ENCODE peak calls at places on chromosomes 6 and 20, in seven cellular contexts. J is colonic mucosa; C is CD4-positive, CD25-positive, alpha-beta regulatory T cell; H is ascending aorta; Q is AG04450; P is upper lobe of right lung; T is CD8-positive, alpha-beta memory T cell. V is an unnamed sample.

GRCh38 chr6:105493776-105494175 is 90.9 kb upstream of the PREP start:
- DNase-seq in Q (no peak), T (no peak), J (no peak), H (no peak), P (no peak), C (no peak), V (no peak)

GRCh38 chr6:26031151-26031594 is 56.1 kb upstream of the HFE start:
- DNase-seq in C (no peak), T (no peak), J (no peak), H (no peak), P (no peak), Q (no peak), V (no peak)

GRCh38 chr20:10671221-10671849 is 2.5 kb downstream of the JAG1 start:
- DNase-seq in H (peak; percentile 93), C (no peak), T (no peak), J (peak; percentile 87), P (peak; percentile 89), Q (peak; percentile 90), V (peak; percentile 89)

GRCh38 chr6:75479712-75480111 is 13.9 kb downstream of the FILIP1 start:
- DNase-seq in T (no peak), H (no peak), J (no peak), C (no peak), Q (no peak), P (no peak), V (no peak)

GRCh38 chr6:129542705-129543104 is 167.3 kb downstream of the ARHGAP18 start:
- DNase-seq in Q (no peak), J (no peak), H (no peak), T (no peak), P (no peak), C (no peak), V (no peak)

GRCh38 chr6:797479-798077 is 104.6 kb upstream of the EXOC2 start:
- DNase-seq in J (peak; percentile 60), T (no peak), H (no peak), C (peak; percentile 3), Q (peak; percentile 21), P (no peak), V (no peak)

GRCh38 chr6:87498048-87498447 is 25.3 kb downstream of the SLC35A1 start:
- DNase-seq in P (no peak), T (no peak), J (no peak), H (no peak), C (no peak), Q (no peak), V (no peak)

GRCh38 chr20:41058007-41058673 is 29.5 kb downstream of the TOP1 start:
- DNase-seq in T (no peak), J (no peak), C (no peak), P (no peak), H (no peak), Q (no peak), V (peak; percentile 45)

GRCh38 chr20:32329817-32330554 is 28.1 kb upstream of the ASXL1 start:
- DNase-seq in H (no peak), T (no peak), J (no peak), Q (no peak), C (no peak), P (no peak), V (no peak)

GRCh38 chr6:14212020-14212419 is 94.4 kb downstream of the CD83 start:
- DNase-seq in H (no peak), C (no peak), J (no peak), Q (no peak), T (no peak), P (no peak), V (no peak)

GRCh38 chr20:17491041-17491440 is 40.1 kb downstream of the BFSP1 start:
- DNase-seq in H (peak; percentile 42), C (no peak), Q (no peak), T (no peak), J (no peak), P (no peak), V (no peak)

GRCh38 chr6:74259931-74260330 is 563.9 kb downstream of the CD109 start:
- DNase-seq in T (no peak), J (no peak), P (no peak), C (no peak), H (no peak), Q (no peak), V (no peak)

GRCh38 chr6:158660331-158660730 is 10.5 kb downstream of the SYTL3 start:
- DNase-seq in C (no peak), P (no peak), Q (no peak), J (peak; percentile 63), H (peak; percentile 38), T (peak; percentile 66), V (no peak)

GRCh38 chr6:19301980-19302379 is 535.2 kb upstream of the ID4 start:
- DNase-seq in J (no peak), C (no peak), P (no peak), T (no peak), Q (no peak), H (no peak), V (no peak)

GRCh38 chr6:97815413-97815812 is 532.4 kb upstream of the MMS22L start:
- DNase-seq in P (no peak), J (no peak), T (no peak), H (no peak), Q (no peak), C (no peak), V (no peak)

GRCh38 chr20:16672299-16672698 is 57.5 kb upstream of the SNRPB2 start:
- DNase-seq in T (no peak), H (no peak), J (no peak), P (no peak), C (no peak), Q (no peak), V (no peak)

GRCh38 chr6:57064809-57065208 is 18.3 kb downstream of the KIAA1586 start:
- DNase-seq in C (no peak), P (no peak), Q (peak; percentile 15), T (no peak), H (no peak), J (no peak), V (no peak)

GRCh38 chr6:27873101-27874030 is 38.8 kb downstream of the OR2B2 start:
- DNase-seq in J (peak; percentile 90), P (peak; percentile 83), Q (no peak), T (peak; percentile 81), H (peak; percentile 76), C (peak; percentile 40), V (peak; percentile 86)

GRCh38 chr6:125140808-125141207 is 12.8 kb upstream of the TPD52L1 start:
- DNase-seq in T (no peak), C (no peak), H (no peak), P (no peak), J (no peak), Q (no peak), V (no peak)

GRCh38 chr6:16974729-16975359 is 127.0 kb upstream of the STMND1 start:
- DNase-seq in Q (no peak), P (no peak), H (no peak), T (no peak), C (no peak), J (no peak), V (no peak)

GRCh38 chr6:13248053-13248452 is 80.3 kb downstream of the TBC1D7 start:
- DNase-seq in H (no peak), C (no peak), P (no peak), T (no peak), Q (peak; percentile 11), J (no peak), V (no peak)

GRCh38 chr6:43869091-43869710 is 99.2 kb downstream of the VEGFA start:
- DNase-seq in J (no peak), H (no peak), T (no peak), Q (no peak), P (peak; percentile 64), C (no peak), V (no peak)

GRCh38 chr6:120873125-120873865 is 461.0 kb downstream of the TBC1D32 start:
- DNase-seq in T (peak; percentile 35), C (no peak), P (no peak), Q (no peak), H (no peak), J (no peak), V (no peak)

DNA sequence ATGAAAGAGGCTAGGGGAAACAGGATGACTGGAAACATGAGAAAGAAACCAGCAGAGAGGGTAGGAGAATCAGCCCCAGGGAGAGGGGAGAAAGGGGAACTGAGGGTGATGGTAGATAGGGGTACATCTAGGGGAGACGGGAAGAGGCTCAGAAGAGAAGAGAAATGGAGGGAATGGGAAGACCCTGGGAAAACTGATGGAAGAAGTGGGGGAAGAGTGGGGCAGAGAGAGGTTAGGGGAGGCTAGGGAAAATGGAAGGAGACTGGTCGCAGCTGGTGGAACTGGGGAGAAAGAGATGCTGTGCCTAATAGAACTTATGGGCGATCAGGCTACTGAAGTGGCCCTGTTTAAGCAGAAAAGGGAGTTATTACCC is 548 bp downstream of the PROCR start:
- DNase-seq in H (no peak), Q (no peak), P (no peak), J (no peak), C (no peak), T (no peak), V (no peak)
- H3K4me3 ChIP-seq in H (peak overlapping the region; percentile 55), Q (peak overlapping the region; percentile 75), P (peak overlapping the region; percentile 47), J (peak overlapping the region; percentile 28), C (no peak overlapping the region), T (peak overlapping the region; percentile 27), V (peak overlapping the region; percentile 37)

GRCh38 chr20:33673115-33673410 is 1.2 kb downstream of the NECAB3 start:
- DNase-seq in P (no peak), H (no peak), J (no peak), Q (no peak), C (no peak), T (no peak), V (peak; percentile 34)
- H3K4me3 ChIP-seq in P (peak overlapping the region; percentile 66), H (peak overlapping the region; percentile 67), J (peak overlapping the region; percentile 54), Q (peak overlapping the region; percentile 69), C (peak overlapping the region; percentile 19), T (peak overlapping the region; percentile 40), V (peak overlapping the region; percentile 62)

GRCh38 chr6:137861550-137862337 is 5.3 kb upstream of the TNFAIP3 start:
- DNase-seq in T (no peak), J (no peak), Q (no peak), C (no peak), H (no peak), P (no peak), V (no peak)
- H3K4me3 ChIP-seq in T (no peak overlapping the region), J (no peak overlapping the region), Q (no peak overlapping the region), C (no peak overlapping the region), H (no peak overlapping the region), P (no peak overlapping the region), V (no peak overlapping the region)

GRCh38 chr6:151669208-151669560 is 138.3 kb upstream of the ESR1 start:
- DNase-seq in T (no peak), C (no peak), J (no peak), P (no peak), H (no peak), Q (no peak), V (no peak)

GRCh38 chr6:151674578-151674977 is 132.9 kb upstream of the ESR1 start:
- DNase-seq in T (no peak), C (no peak), P (no peak), J (no peak), H (no peak), Q (no peak), V (no peak)

GRCh38 chr6:151670116-151670515 is 137.4 kb upstream of the ESR1 start:
- DNase-seq in H (no peak), Q (no peak), J (no peak), P (no peak), C (no peak), T (no peak), V (no peak)

GRCh38 chr6:151666526-151666925 is 141.0 kb upstream of the ESR1 start:
- DNase-seq in J (no peak), C (no peak), H (no peak), T (no peak), Q (no peak), P (no peak), V (no peak)

DNA sequence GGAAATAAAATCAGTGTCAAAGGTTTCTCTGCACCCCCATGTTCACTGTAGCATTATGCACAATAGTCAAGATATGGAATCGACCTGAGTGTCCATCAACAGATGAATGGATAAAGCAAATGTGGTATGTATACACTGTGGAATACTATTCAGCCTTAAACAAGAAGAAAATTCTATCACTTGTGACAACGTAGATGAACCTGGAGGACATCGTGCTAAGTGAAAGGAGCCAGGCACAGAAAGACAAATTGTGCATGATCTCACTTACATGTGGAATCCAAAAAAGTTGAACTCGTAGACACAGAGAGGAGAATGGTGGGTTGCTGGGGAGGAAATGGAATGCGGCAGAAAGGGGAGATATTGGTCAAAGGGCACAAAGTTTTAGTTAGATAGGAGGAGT is 136.3 kb upstream of the ESR1 start:
- DNase-seq in J (no peak), H (no peak), C (no peak), T (no peak), P (no peak), Q (no peak), V (no peak)
- H3K4me3 ChIP-seq in J (no peak overlapping the region), H (no peak overlapping the region), C (no peak overlapping the region), T (no peak overlapping the region), P (no peak overlapping the region), Q (no peak overlapping the region), V (no peak overlapping the region)